ENCODE peak calls at places on chromosomes 16 and 17, in ten cellular contexts. U, X, W, Y, L, C, P, Z, G and D are unnamed samples.

GRCh38 chr16:79076039-79076767 is 524.3 kb downstream of the MAF start:
- DNase-seq in X (no peak), C (no peak), Z (no peak), G (no peak), W (no peak), U (no peak), Y (no peak), P (no peak), L (no peak), D (no peak)

GRCh38 chr17:5762191-5762590 is 177.9 kb upstream of the NLRP1 start:
- DNase-seq in P (no peak), G (no peak), L (no peak), W (no peak), Y (no peak), X (no peak), Z (peak; percentile 11), C (no peak), U (no peak), D (no peak)

GRCh38 chr17:50634915-50635719 is 436 bp downstream of the ABCC3 start:
- DNase-seq in W (no peak), Z (no peak), X (peak; percentile 65), P (no peak), Y (no peak), U (no peak), G (peak; percentile 82), C (no peak), L (peak; percentile 80), D (no peak)

GRCh38 chr16:19781196-19781595 is 63.1 kb downstream of the IQCK start:
- DNase-seq in C (no peak), X (no peak), Y (no peak), U (no peak), L (no peak), G (no peak), W (no peak), Z (peak; percentile 82), P (no peak), D (no peak)

GRCh38 chr17:78020717-78021108 is 62.2 kb downstream of the TNRC6C start:
- DNase-seq in W (no peak), X (no peak), L (no peak), U (no peak), C (no peak), G (no peak), P (no peak), Z (no peak), Y (no peak), D (no peak)

GRCh38 chr16:30009990-30010816 is 624 bp downstream of the DOC2A start:
- DNase-seq in L (no peak), C (no peak), W (no peak), X (peak; percentile 30), U (no peak), G (peak; percentile 66), P (no peak), Y (no peak), Z (no peak), D (no peak)

GRCh38 chr16:17433577-17433960 is 37.2 kb downstream of the XYLT1 start:
- DNase-seq in G (no peak), Y (no peak), X (peak; percentile 58), L (no peak), Z (no peak), P (no peak), C (no peak), U (no peak), W (no peak), D (no peak)

GRCh38 chr17:12252442-12252841 is 231.8 kb downstream of the MAP2K4 start:
- DNase-seq in L (no peak), Z (no peak), W (no peak), G (no peak), X (no peak), Y (no peak), U (no peak), P (no peak), C (no peak), D (no peak)

GRCh38 chr16:31085371-31085770 is 3.4 kb downstream of the PRSS53 start:
- DNase-seq in G (no peak), W (no peak), C (no peak), Z (no peak), P (no peak), Y (no peak), U (no peak), X (no peak), L (no peak), D (no peak)

GRCh38 chr17:19958023-19958422 is 19.6 kb downstream of the AKAP10 start:
- DNase-seq in Y (no peak), X (peak; percentile 64), P (no peak), U (no peak), W (no peak), G (no peak), C (peak; percentile 31), L (no peak), Z (peak; percentile 78), D (no peak)

DNA sequence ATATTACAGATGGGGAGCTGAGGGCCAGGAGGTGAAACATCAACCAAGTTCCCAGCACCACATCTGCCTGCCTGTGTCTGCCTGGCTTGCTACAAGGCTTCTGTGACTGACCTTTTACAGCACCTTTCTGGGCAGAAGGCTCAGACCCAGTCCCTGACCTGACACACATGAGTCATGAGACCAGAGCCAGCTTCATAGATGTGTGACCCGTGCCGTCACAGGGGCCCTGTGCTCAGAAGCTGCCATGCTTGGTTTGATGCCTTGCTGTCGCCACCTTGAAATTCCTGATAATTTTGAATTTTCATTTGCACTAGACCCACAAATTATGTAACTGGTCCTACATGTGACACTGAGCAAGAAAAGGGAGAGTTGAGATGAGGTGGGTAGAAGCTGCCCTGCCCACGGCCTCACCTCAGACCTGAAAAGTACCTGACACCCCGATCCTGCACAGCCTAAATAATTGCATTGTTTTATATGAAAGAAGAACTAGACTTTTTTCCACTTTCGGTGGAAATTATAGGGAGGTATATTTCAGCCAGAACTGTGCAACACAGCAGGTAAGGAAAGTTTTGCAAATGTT is 13.3 kb upstream of the PECAM1 start:
- DNase-seq in G (peak; percentile 24), U (no peak), L (no peak), W (peak; percentile 13), Z (no peak), X (no peak), P (no peak), Y (no peak), C (no peak), D (no peak)
- H3K4me3 ChIP-seq in G (no peak overlapping the region), U (no peak overlapping the region), L (no peak overlapping the region), W (no peak overlapping the region), Z (no peak overlapping the region), X (no peak overlapping the region), P (no peak overlapping the region), Y (no peak overlapping the region), C (no peak overlapping the region), D (no peak overlapping the region)

GRCh38 chr17:47224971-47225370 is 15.8 kb downstream of the MYL4 start:
- DNase-seq in Z (no peak), W (no peak), L (no peak), X (no peak), P (no peak), G (no peak), Y (no peak), C (no peak), U (no peak), D (no peak)

GRCh38 chr17:47223460-47223859 is 14.3 kb downstream of the MYL4 start:
- DNase-seq in P (no peak), W (no peak), Z (no peak), C (no peak), L (no peak), U (no peak), Y (no peak), G (no peak), X (no peak), D (no peak)

GRCh38 chr17:47227862-47228261 is 18.7 kb downstream of the MYL4 start:
- DNase-seq in Z (no peak), L (no peak), W (no peak), X (no peak), U (no peak), C (no peak), G (no peak), P (no peak), Y (no peak), D (no peak)

GRCh38 chr17:47225911-47226688 is 17.0 kb downstream of the MYL4 start:
- DNase-seq in W (no peak), Y (no peak), Z (peak; percentile 29), G (no peak), P (no peak), C (no peak), L (no peak), X (no peak), U (no peak), D (no peak)

GRCh38 chr17:47225436-47225858 is 16.3 kb downstream of the MYL4 start:
- DNase-seq in U (no peak), Y (no peak), W (no peak), C (peak; percentile 45), X (no peak), P (peak; percentile 57), Z (peak; percentile 93), L (no peak), G (no peak), D (no peak)
- H3K27ac ChIP-seq in U (no peak overlapping the region), Y (peak overlapping the region; percentile 79), W (peak overlapping the region; percentile 74), C (no peak overlapping the region), X (no peak overlapping the region), P (peak overlapping the region; percentile 88), Z (peak overlapping the region; percentile 86), L (peak overlapping the region; percentile 78), G (peak overlapping the region; percentile 72), D (no peak overlapping the region)

DNA sequence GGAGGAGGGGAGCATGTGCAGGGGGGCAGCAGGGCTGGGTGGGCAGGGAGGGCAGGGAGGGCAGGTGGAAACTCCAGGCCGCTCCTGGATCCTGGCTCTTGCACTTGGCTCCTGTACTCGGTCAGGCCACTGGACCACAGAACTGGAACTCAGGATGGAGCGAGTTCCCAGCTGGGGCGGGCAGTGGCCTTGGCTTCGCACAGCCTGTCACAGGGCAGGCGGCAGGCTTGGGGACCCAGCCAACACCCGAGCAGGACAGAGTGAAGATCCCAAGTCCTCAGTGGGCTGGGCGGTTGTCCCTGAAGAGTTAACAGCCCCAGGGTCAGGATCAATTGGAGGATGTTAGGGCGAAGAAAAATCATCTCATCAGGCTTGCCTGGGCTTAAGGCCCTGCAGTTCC is 22.1 kb downstream of the ZNF423 start:
- DNase-seq in W (no peak), C (no peak), L (no peak), X (no peak), G (no peak), Y (peak; percentile 83), P (no peak), Z (no peak), U (no peak), D (no peak)
- H3K4me1 ChIP-seq in W (peaks cover 30% of the 10 kb centered on the region), C (no peaks in the 10 kb centered on the region), L (peaks cover 26% of the 10 kb centered on the region), X (peaks cover 60% of the 10 kb centered on the region), G (no peaks in the 10 kb centered on the region), Y (peaks cover 94% of the 10 kb centered on the region), P (peaks cover 47% of the 10 kb centered on the region), Z (peaks cover 24% of the 10 kb centered on the region), U (no peaks in the 10 kb centered on the region), D (no peaks in the 10 kb centered on the region)

DNA sequence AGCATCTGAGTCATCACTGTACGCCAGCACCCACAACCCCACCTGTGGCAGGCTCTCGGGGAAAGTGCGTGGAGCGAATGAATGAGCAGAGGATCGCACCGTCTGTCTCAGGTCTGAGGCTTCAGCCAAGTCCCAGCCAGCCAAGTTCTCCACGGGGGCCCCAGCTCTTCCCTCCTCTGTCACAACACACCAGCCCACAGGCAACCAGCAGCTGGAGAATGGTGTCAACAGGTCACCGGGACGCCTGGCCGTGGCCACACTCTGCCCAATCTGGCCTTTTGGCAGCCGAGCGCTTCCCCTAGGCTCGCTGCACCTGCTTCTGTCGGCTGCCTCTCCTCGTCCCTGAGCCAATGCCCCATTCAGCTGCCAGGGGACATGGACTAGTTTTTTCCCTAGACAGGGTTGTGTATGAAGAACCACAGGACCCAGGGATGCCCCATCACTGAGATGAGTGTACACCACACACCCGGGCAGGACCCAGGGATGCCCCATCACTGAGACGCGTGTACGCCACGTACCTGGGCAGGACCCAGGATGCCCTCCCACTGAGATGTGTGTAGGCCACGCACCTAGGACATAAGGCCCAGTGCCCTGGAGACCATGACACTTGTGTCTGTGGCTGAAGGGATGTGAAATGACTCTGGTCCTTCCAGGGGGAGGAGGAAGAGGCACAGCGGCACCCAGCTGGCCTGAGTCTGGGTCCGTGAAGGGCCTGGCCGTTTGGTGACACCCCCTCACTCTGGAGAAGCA is 52.8 kb downstream of the ABR start:
- DNase-seq in X (no peak), U (no peak), G (no peak), P (no peak), Y (no peak), Z (no peak), W (no peak), C (no peak), L (peak; percentile 60), D (no peak)
- H3K4me3 ChIP-seq in X (no peak overlapping the region), U (no peak overlapping the region), G (no peak overlapping the region), P (no peak overlapping the region), Y (no peak overlapping the region), Z (no peak overlapping the region), W (no peak overlapping the region), C (no peak overlapping the region), L (no peak overlapping the region), D (no peak overlapping the region)